ENCODE peak calls at places on chromosomes 1 and 21, in six cellular contexts. Z is H1, L is KBM-7, X is amniotic stem cell, K is glomerular endothelial cell, I is T-cell. J is an unnamed sample.

GRCh38 chr1:8096105-8097011 is 70.2 kb upstream of the ERRFI1 start:
- DNase-seq in I (no peak), L (no peak), Z (no peak), X (no peak), K (no peak), J (no peak)

GRCh38 chr1:231093158-231093922 is 53.3 kb upstream of the FAM89A start:
- DNase-seq in L (peak; percentile 46), X (no peak), I (no peak), K (no peak), Z (no peak), J (no peak)

GRCh38 chr1:66464802-66465201 is 69.2 kb upstream of the SGIP1 start:
- DNase-seq in I (no peak), Z (no peak), X (peak; percentile 94), L (no peak), K (no peak), J (no peak)

GRCh38 chr1:151158311-151158710 is 1.9 kb downstream of the TNFAIP8L2 start:
- DNase-seq in I (no peak), Z (no peak), L (peak; percentile 40), X (no peak), K (no peak), J (no peak)

GRCh38 chr1:182589931-182590330 is 875 bp upstream of the RNASEL start:
- DNase-seq in X (no peak), Z (peak; percentile 35), L (no peak), I (no peak), K (no peak), J (no peak)

GRCh38 chr21:38359090-38359489 is 102.3 kb downstream of the KCNJ15 start:
- DNase-seq in L (no peak), X (no peak), I (no peak), Z (no peak), K (no peak), J (no peak)

GRCh38 chr1:19359357-19359756 is 47.2 kb downstream of the SLC66A1 start:
- DNase-seq in L (no peak), Z (no peak), X (no peak), K (no peak), I (no peak), J (no peak)

GRCh38 chr1:31417148-31417547 is 4.1 kb downstream of the SERINC2 start:
- DNase-seq in K (no peak), Z (no peak), X (no peak), I (no peak), L (no peak), J (no peak)

GRCh38 chr1:243917177-243917862 is 67.3 kb upstream of the AKT3 start:
- DNase-seq in K (no peak), I (no peak), L (no peak), Z (peak; percentile 74), X (peak; percentile 76), J (no peak)

GRCh38 chr1:171254859-171255258 is 6.6 kb downstream of the FMO1 start:
- DNase-seq in K (no peak), X (peak; percentile 4), I (no peak), Z (no peak), L (no peak), J (no peak)

GRCh38 chr21:29194847-29195246 is 64.4 kb downstream of the MAP3K7CL start:
- DNase-seq in K (no peak), Z (no peak), I (no peak), L (no peak), X (no peak), J (no peak)

GRCh38 chr1:68204965-68205630 is 27.2 kb downstream of the WLS start:
- DNase-seq in L (no peak), I (no peak), Z (no peak), K (no peak), X (no peak), J (no peak)

GRCh38 chr1:70150444-70150843 is 54.9 kb downstream of the LRRC40 start:
- DNase-seq in L (no peak), Z (no peak), X (no peak), I (no peak), K (no peak), J (no peak)

GRCh38 chr21:28828981-28829380 is 163.7 kb downstream of the LTN1 start:
- DNase-seq in L (no peak), Z (no peak), X (no peak), K (no peak), I (no peak), J (no peak)

GRCh38 chr1:181936768-181937581 is 124.5 kb downstream of the ZNF648 start:
- DNase-seq in K (no peak), Z (peak; percentile 84), I (no peak), X (no peak), L (peak; percentile 77), J (no peak)

GRCh38 chr21:20999567-21000169 is 1.5 kb downstream of the NCAM2 start:
- DNase-seq in X (peak; percentile 31), L (peak; percentile 64), I (no peak), Z (peak; percentile 70), K (peak; percentile 5), J (no peak)

GRCh38 chr1:14190508-14190907 is 408.0 kb upstream of the KAZN start:
- DNase-seq in K (no peak), X (no peak), I (no peak), L (no peak), Z (no peak), J (peak; percentile 82)

GRCh38 chr1:110634455-110635281 is 28.5 kb upstream of the KCNA2 start:
- DNase-seq in I (no peak), K (no peak), Z (no peak), X (no peak), L (no peak), J (no peak)

GRCh38 chr21:25878334-25878733 is 143.6 kb downstream of the GABPA start:
- DNase-seq in X (no peak), L (no peak), K (no peak), I (no peak), Z (no peak), J (no peak)

GRCh38 chr1:87684194-87684593 is 355.5 kb downstream of the LMO4 start:
- DNase-seq in L (no peak), Z (peak; percentile 51), X (no peak), K (no peak), I (no peak), J (no peak)

GRCh38 chr1:82893712-82894111 is 1093.0 kb downstream of the ADGRL2 start:
- DNase-seq in Z (no peak), K (no peak), X (no peak), L (no peak), I (no peak), J (no peak)

GRCh38 chr21:38267991-38268858 is 11.4 kb downstream of the KCNJ15 start:
- DNase-seq in K (no peak), Z (no peak), L (no peak), X (no peak), I (no peak), J (no peak)

GRCh38 chr1:78223417-78224215 is 177.8 kb downstream of the GIPC2 start:
- DNase-seq in X (no peak), Z (no peak), L (no peak), K (no peak), I (no peak), J (no peak)

GRCh38 chr1:229024528-229025119 is 246.3 kb upstream of the RAB4A start:
- DNase-seq in X (peak; percentile 49), I (no peak), Z (no peak), L (no peak), K (no peak), J (peak; percentile 69)

GRCh38 chr21:34223376-34223775 is 140.4 kb upstream of the KCNE2 start:
- DNase-seq in Z (no peak), L (peak; percentile 73), X (no peak), I (no peak), K (no peak), J (no peak)

GRCh38 chr1:205907794-205908193 is 35.5 kb downstream of the SLC26A9 start:
- DNase-seq in Z (no peak), X (peak; percentile 27), K (no peak), I (no peak), L (no peak), J (no peak)

GRCh38 chr1:153540394-153541361 is at the start of gene S100A5:
- DNase-seq in X (no peak), K (no peak), L (peak; percentile 86), Z (no peak), I (peak; percentile 51), J (peak; percentile 34)

J was measured in RWPE2.